ENCODE peak calls at places on chromosomes 6 and 20, in four cellular contexts. Y, F, T and D are unnamed samples. For H3K4me1, the result is how much of the 10 kb centered on the place peaks cover.

GRCh38 chr20:42604998-42605970 is 584.4 kb downstream of the PTPRT start:
- DNase-seq in Y (peak), F (no peak), T (no peak), D (no peak)

GRCh38 chr20:41367393-41367695 is 726 bp upstream of the EMILIN3 start:
- DNase-seq in Y (peak), F (no peak), T (no peak), D (no peak)

GRCh38 chr20:58751956-58752355 is 59.4 kb downstream of the NPEPL1 start:
- DNase-seq in Y (no peak), F (no peak), T (no peak), D (no peak)

GRCh38 chr6:28981391-28981832 is 23.7 kb downstream of the ZNF311 start:
- DNase-seq in Y (peak), F (no peak), T (no peak), D (peak)

GRCh38 chr6:122712093-122712863 is 67.2 kb upstream of the FABP7 start:
- DNase-seq in Y (no peak), F (no peak), T (no peak), D (no peak)

GRCh38 chr6:33172307-33173227 is 19.7 kb downstream of the COL11A2 start:
- DNase-seq in Y (peak), F (no peak), T (peak), D (no peak)

GRCh38 chr20:13059398-13060136 is 50.8 kb downstream of the SPTLC3 start:
- DNase-seq in Y (no peak), F (no peak), T (no peak), D (no peak)

GRCh38 chr6:3987576-3987975 is 91.4 kb downstream of the FAM217A start:
- DNase-seq in Y (no peak), F (no peak), T (no peak), D (no peak)

GRCh38 chr6:31794866-31795615 is 511 bp downstream of the VARS1 start:
- DNase-seq in Y (peak), F (no peak), T (peak), D (peak)

GRCh38 chr20:47931002-47931401 is 145.7 kb upstream of the SULF2 start:
- DNase-seq in Y (no peak), F (no peak), T (no peak), D (no peak)

GRCh38 chr6:69690986-69691385 is 105.8 kb downstream of the LMBRD1 start:
- DNase-seq in Y (no peak), F (no peak), T (no peak), D (no peak)

GRCh38 chr6:142500265-142500786 is 198.5 kb downstream of the ADGRG6 start:
- DNase-seq in Y (no peak), F (no peak), T (no peak), D (no peak)

GRCh38 chr20:59141818-59142581 is 21.6 kb upstream of the ZNF831 start:
- DNase-seq in Y (peak), F (no peak), T (no peak), D (no peak)

GRCh38 chr20:57445298-57445697 is 54.1 kb downstream of the RBM38 start:
- DNase-seq in Y (no peak), F (no peak), T (no peak), D (no peak)

GRCh38 chr6:42120895-42121865 is 21.2 kb downstream of the C6orf132 start:
- DNase-seq in Y (peak), F (no peak), T (no peak), D (no peak)

GRCh38 chr6:131995924-131996323 is 44.8 kb upstream of the CCN2 start:
- DNase-seq in Y (no peak), F (peak), T (peak), D (no peak)

GRCh38 chr6:14423330-14423729 is 305.8 kb downstream of the CD83 start:
- DNase-seq in Y (no peak), F (no peak), T (no peak), D (no peak)

GRCh38 chr6:21190701-21191588 is 402.6 kb upstream of the SOX4 start:
- DNase-seq in Y (no peak), F (no peak), T (no peak), D (no peak)

GRCh38 chr20:5657190-5657872 is 92.9 kb upstream of the SHLD1 start:
- DNase-seq in Y (no peak), F (peak), T (peak), D (no peak)

GRCh38 chr6:139977887-139978332 is 603.5 kb upstream of the CITED2 start:
- DNase-seq in Y (peak), F (no peak), T (no peak), D (peak)

GRCh38 chr6:134619789-134620188 is 301.9 kb upstream of the SGK1 start:
- DNase-seq in Y (no peak), F (no peak), T (no peak), D (no peak)

GRCh38 chr6:39029156-39030011 is 19.2 kb upstream of the GLP1R start:
- DNase-seq in Y (peak), F (no peak), T (peak), D (peak)

GRCh38 chr6:29926795-29927427 is 15.4 kb upstream of the HLA-A start:
- DNase-seq in Y (no peak), F (peak), T (peak), D (peak)

GRCh38 chr6:27156874-27157460 is 90.5 kb upstream of the PRSS16 start:
- DNase-seq in Y (no peak), F (no peak), T (no peak), D (no peak)

GRCh38 chr6:40809627-40810026 is 222.5 kb upstream of the LRFN2 start:
- DNase-seq in Y (no peak), F (no peak), T (no peak), D (no peak)

GRCh38 chr6:42564496-42564890 is 664 bp downstream of the UBR2 start:
- DNase-seq in Y (no peak), F (no peak), T (peak), D (no peak)

GRCh38 chr20:56628873-56629463 is at the start of gene TFAP2C:
- DNase-seq in Y (peak), F (no peak), T (peak), D (peak)

GRCh38 chr20:49693435-49694171 is 20.1 kb downstream of the B4GALT5 start:
- DNase-seq in Y (no peak), F (no peak), T (no peak), D (no peak)

GRCh38 chr6:83883240-83883639 is 23.8 kb downstream of the CYB5R4 start:
- DNase-seq in Y (no peak), F (no peak), T (no peak), D (no peak)

GRCh38 chr6:86070151-86070550 is 427.5 kb upstream of the SYNCRIP start:
- DNase-seq in Y (no peak), F (no peak), T (no peak), D (no peak)

GRCh38 chr6:111661541-111662041 is 55.9 kb upstream of the TRAF3IP2 start:
- DNase-seq in Y (peak), F (no peak), T (no peak), D (no peak)

GRCh38 chr6:35486005-35486925 is 10.6 kb downstream of the TEAD3 start:
- DNase-seq in Y (peak), F (peak), T (no peak), D (peak)

GRCh38 chr6:21999012-21999528 is 297.8 kb downstream of the PRL start:
- DNase-seq in Y (peak), F (no peak), T (no peak), D (no peak)

GRCh38 chr6:56226946-56227879 is 20.2 kb downstream of the COL21A1 start:
- DNase-seq in Y (no peak), F (no peak), T (no peak), D (no peak)

GRCh38 chr20:50194831-50195523 is 4.3 kb downstream of the CEBPB start:
- DNase-seq in Y (peak), F (no peak), T (no peak), D (peak)

GRCh38 chr20:2691127-2691526 is 1.5 kb upstream of the EBF4 start:
- DNase-seq in Y (no peak), F (no peak), T (no peak), D (no peak)

GRCh38 chr6:132598473-132598872 is 8.9 kb upstream of the TAAR5 start:
- DNase-seq in Y (peak), F (no peak), T (peak), D (no peak)

DNA sequence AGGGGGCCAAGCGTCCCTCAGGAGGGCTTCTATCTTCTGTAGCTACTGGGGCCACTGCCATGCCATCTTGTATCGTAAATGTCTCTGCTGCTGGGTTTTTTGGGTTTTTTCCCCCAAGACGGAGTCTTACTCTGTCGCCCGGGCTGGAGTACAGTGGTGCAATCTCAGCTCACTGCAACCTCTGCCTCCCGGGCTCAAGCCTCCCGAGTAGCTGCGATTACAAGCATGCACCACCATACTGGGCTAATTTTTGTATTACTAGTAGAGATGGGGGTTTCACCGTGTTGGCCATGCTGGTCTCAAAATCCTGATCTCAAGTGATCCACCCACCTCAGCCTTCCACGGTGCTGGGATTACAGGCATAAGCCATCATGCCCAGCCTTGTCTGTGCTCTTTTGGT is 111.3 kb upstream of the LOC128125822 start:
- DNase-seq in Y (no peak), F (no peak), T (no peak), D (no peak)
- H3K4me1 ChIP-seq in Y (under half), F (under half), T (under half), D (under half)

GRCh38 chr6:87103977-87104601 is 9.2 kb upstream of the CGA start:
- DNase-seq in Y (no peak), F (no peak), T (no peak), D (no peak)

GRCh38 chr6:87102296-87102695 is 7.4 kb upstream of the CGA start:
- DNase-seq in Y (peak), F (no peak), T (no peak), D (no peak)

GRCh38 chr6:87104657-87105056 is 9.8 kb upstream of the CGA start:
- DNase-seq in Y (no peak), F (no peak), T (no peak), D (no peak)

GRCh38 chr6:87099472-87099871 is 4.6 kb upstream of the CGA start:
- DNase-seq in Y (no peak), F (no peak), T (no peak), D (no peak)

DNA sequence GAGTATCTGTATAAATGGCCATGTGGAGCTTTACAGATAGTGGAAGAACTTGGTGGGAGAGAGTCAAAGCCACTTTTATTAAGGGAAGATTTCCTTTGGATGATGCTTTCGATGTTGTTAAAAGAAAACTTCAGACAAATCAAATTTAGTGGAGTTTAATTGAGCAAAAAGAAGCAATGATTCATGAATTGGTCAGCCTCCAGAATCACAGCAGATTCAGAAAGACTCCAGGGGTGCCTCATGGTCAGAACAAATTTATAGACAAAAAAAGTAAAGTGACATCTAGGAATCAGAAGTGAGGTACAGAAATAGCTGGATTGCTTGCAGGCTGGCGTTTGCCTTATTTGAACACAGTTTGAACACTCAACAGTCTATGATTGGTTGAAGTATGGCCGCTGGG is 5.3 kb upstream of the CGA start:
- DNase-seq in Y (no peak), F (no peak), T (no peak), D (no peak)
- H3K27ac ChIP-seq in Y (no peak), F (no peak), T (no peak), D (no peak)

GRCh38 chr6:138063726-138064125 is 43.5 kb downstream of the PERP start:
- DNase-seq in Y (no peak), F (no peak), T (no peak), D (no peak)
- H3K4me1 ChIP-seq in Y (under half), F (under half), T (under half), D (under half)

DNA sequence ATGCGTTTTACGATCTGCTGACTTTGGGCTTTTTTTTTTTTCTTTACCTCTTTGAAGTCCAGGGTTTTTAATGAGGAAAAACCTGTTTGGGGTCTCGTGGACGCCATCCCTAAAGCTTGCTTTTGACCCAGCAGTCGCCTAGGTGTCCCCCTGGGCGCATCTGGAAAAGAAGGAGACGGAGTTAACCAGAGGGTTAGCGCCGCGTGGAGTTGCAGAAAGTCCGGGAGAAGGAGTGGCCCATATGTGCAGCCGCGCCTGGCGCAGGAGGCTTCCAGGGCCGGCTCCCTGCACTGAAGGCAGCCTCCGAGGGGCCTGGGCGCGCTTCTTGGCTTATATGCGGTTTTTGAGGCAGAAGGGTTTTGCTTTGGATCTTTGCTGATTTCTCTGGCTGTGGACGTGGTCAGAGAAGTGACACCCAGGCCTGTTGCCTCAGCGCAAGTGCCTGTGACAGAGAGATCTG is 926 bp downstream of the TMEM181 start:
- DNase-seq in Y (no peak), F (no peak), T (no peak), D (peak)
- H3K27ac ChIP-seq in Y (no peak), F (peak), T (peak), D (peak)